ENCODE peak calls at places on chromosome 21, in ten cellular contexts. A, J, I, R, Y, H, K, F, X and T are unnamed samples.

GRCh38 chr21:46423546-46424061 is 35.1 kb upstream of the DIP2A start:
- DNase-seq in A (no peak), J (no peak), I (no peak), R (no peak), Y (no peak), H (no peak), K (no peak), F (no peak), X (no peak), T (no peak)

GRCh38 chr21:17462276-17462981 is 50.4 kb upstream of the CXADR start:
- DNase-seq in A (no peak), J (no peak), I (no peak), R (no peak), Y (no peak), H (no peak), K (no peak), F (no peak), X (no peak), T (no peak)

GRCh38 chr21:42650441-42651421 is 2.7 kb upstream of the PDE9A start:
- DNase-seq in A (no peak), J (no peak), I (no peak), R (no peak), Y (no peak), H (no peak), K (no peak), F (no peak), X (no peak), T (no peak)

GRCh38 chr21:33712022-33712803 is 69.9 kb downstream of the ITSN1 start:
- DNase-seq in A (no peak), J (no peak), I (no peak), R (peak; percentile 30), Y (no peak), H (no peak), K (no peak), F (no peak), X (no peak), T (no peak)

GRCh38 chr21:16634522-16634914 is 878.3 kb upstream of the CXADR start:
- DNase-seq in A (no peak), J (no peak), I (no peak), R (no peak), Y (no peak), H (no peak), K (no peak), F (no peak), X (no peak), T (no peak)

GRCh38 chr21:43768868-43769167 is 7.3 kb downstream of the CSTB start:
- DNase-seq in A (no peak), J (no peak), I (no peak), R (no peak), Y (no peak), H (no peak), K (no peak), F (no peak), X (no peak), T (no peak)

GRCh38 chr21:43340491-43341348 is 86.2 kb downstream of the SIK1 start:
- DNase-seq in A (no peak), J (no peak), I (no peak), R (no peak), Y (no peak), H (no peak), K (no peak), F (peak; percentile 78), X (no peak), T (no peak)

GRCh38 chr21:16563111-16563510 is 833.3 kb downstream of the USP25 start:
- DNase-seq in A (no peak), J (no peak), I (no peak), R (no peak), Y (no peak), H (no peak), K (no peak), F (no peak), X (no peak), T (no peak)

GRCh38 chr21:43825936-43826622 is 36.7 kb downstream of the RRP1 start:
- DNase-seq in A (no peak), J (no peak), I (no peak), R (no peak), Y (no peak), H (no peak), K (no peak), F (no peak), X (no peak), T (no peak)

GRCh38 chr21:45741691-45742090 is 98.2 kb downstream of the PCBP3 start:
- DNase-seq in A (no peak), J (no peak), I (no peak), R (no peak), Y (no peak), H (no peak), K (no peak), F (no peak), X (no peak), T (no peak)

GRCh38 chr21:27134513-27134912 is 167.6 kb upstream of the ADAMTS5 start:
- DNase-seq in A (no peak), J (no peak), I (no peak), R (no peak), Y (no peak), H (no peak), K (no peak), F (no peak), X (no peak), T (no peak)

GRCh38 chr21:39022901-39023693 is 160.2 kb downstream of the PSMG1 start:
- DNase-seq in A (no peak), J (no peak), I (no peak), R (no peak), Y (no peak), H (no peak), K (no peak), F (no peak), X (no peak), T (no peak)

GRCh38 chr21:44527983-44528633 is 11.9 kb downstream of the KRTAP10-1 start:
- DNase-seq in A (peak; percentile 5), J (no peak), I (no peak), R (no peak), Y (no peak), H (no peak), K (no peak), F (no peak), X (no peak), T (no peak)